ENCODE peak calls at places on chromosomes 12 and 14, in nine cellular contexts. Z, Q, P, J, B, G, C, X and Y are unnamed samples. For H3K9me3, the result is how much of the 10 kb centered on the place peaks cover.

GRCh38 chr14:22939684-22940083 is 10.5 kb upstream of the PRMT5 start:
- DNase-seq in Q (no peak), B (no peak), X (no peak), G (no peak), J (no peak), Z (no peak), P (no peak), C (no peak), Y (no peak)

GRCh38 chr12:95966287-95966870 is 23.2 kb downstream of the AMDHD1 start:
- DNase-seq in C (no peak), Q (no peak), P (no peak), J (no peak), Z (no peak), X (no peak), G (no peak), B (no peak), Y (no peak)

GRCh38 chr12:30630378-30631285 is 65.0 kb downstream of the IPO8 start:
- DNase-seq in Q (no peak), P (no peak), C (no peak), G (no peak), B (no peak), X (no peak), J (peak), Z (no peak), Y (no peak)

GRCh38 chr12:131912526-131913274 is 16.4 kb upstream of the PUS1 start:
- DNase-seq in X (no peak), B (no peak), G (peak), Q (peak), P (no peak), C (peak), Z (no peak), J (peak), Y (no peak)

GRCh38 chr14:81519200-81519998 is 14.3 kb downstream of the SEL1L start:
- DNase-seq in C (no peak), P (no peak), B (no peak), Q (no peak), J (peak), G (no peak), X (no peak), Z (no peak), Y (no peak)

GRCh38 chr12:59929091-59929490 is 333.3 kb downstream of the SLC16A7 start:
- DNase-seq in G (no peak), C (no peak), X (no peak), Q (no peak), J (no peak), B (no peak), P (no peak), Z (no peak), Y (no peak)

GRCh38 chr12:57629897-57630471 is 3.0 kb downstream of the B4GALNT1 start:
- DNase-seq in C (no peak), Z (no peak), X (no peak), J (no peak), G (no peak), B (no peak), P (no peak), Q (peak), Y (no peak)

GRCh38 chr14:99728981-99729451 is 44.9 kb downstream of the CYP46A1 start:
- DNase-seq in X (no peak), Q (peak), G (no peak), P (peak), J (no peak), C (peak), Z (no peak), B (peak), Y (no peak)

GRCh38 chr14:103118019-103118662 is 5.1 kb upstream of the TNFAIP2 start:
- DNase-seq in Q (peak), C (no peak), X (no peak), P (no peak), J (peak), G (no peak), B (peak), Z (no peak), Y (no peak)

GRCh38 chr14:106586098-106586704 is 1059.8 kb downstream of the TMEM121 start:
- DNase-seq in Q (no peak), J (no peak), X (peak), C (peak), B (peak), Z (peak), G (no peak), P (peak), Y (peak)

DNA sequence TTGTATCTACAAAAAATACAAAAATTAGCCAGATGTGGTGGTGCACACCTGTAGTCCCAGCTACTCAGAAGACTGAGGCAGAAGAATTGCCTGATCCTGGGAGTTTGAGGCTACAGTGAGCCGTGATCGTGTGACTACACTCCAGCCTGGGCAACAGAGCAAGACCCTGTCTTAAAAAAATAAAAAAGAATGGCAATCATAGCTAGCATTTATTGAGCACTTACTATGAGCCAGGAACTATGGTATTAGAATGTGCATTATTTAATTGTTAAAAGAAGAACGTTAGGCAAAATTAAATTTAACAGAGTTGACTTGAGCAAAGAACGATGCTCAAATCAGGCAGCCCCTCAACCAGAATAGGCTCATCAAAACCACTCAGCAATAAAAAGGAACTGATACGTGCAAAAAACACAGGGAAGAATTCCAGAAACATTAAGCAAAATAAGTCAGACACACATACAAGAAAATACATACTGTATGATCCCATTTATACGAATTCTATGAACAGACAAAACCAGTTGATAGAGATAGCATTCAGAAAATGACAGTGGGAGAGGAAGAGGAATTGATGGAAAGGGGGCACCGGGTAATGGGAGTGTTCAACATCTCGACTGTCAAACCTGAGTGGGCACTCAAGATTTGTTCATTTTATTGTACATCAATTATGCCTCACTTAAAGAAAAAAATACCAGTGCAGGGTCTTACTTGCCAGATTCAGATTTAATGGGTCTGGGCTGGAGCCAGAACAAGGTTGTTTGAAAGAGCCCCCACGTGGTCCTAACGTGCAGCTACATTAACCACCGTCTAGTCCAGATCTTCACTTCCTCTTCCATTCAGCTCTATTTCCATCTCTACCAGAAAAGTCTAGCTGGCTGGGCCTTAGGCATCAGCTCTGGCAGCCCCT is 8.0 kb downstream of the SCNN1A start:
- DNase-seq in Q (no peak), P (no peak), G (no peak), Z (no peak), C (no peak), J (peak), X (no peak), B (peak), Y (peak)
- TF ChIP-seq CTCF in Q (no peak), P (peak), G (peak), Z (no peak), C (no peak), J (peak), X (no peak), B (peak), Y (peak)

DNA sequence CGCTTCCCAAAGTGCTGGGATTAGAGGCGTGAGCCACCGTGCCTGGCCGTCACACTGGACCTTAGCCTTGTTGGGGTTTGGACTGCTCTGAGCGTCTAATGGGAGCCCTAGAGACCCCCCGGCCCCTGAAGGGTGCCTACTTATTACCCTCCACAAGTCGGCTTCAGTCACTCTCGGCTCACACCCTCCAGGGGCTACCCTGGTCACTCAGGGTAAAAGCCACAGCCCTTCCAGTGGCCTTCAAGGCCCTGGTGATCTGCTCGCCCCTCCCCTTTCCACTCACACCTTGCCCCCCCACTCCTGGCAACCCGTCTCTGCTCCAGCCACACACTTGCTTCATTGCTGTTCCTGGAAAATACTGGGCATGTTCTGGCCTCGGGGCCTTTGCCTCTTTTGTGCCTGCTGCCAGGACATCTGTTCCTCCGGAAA is 3.6 kb upstream of the MORN3 start:
- DNase-seq in X (no peak), B (no peak), G (peak), Q (peak), P (peak), J (no peak), C (peak), Z (no peak), Y (no peak)
- H3K27ac ChIP-seq in X (peak), B (peak), G (peak), Q (peak), P (peak), J (no peak), C (peak), Z (peak), Y (peak)

DNA sequence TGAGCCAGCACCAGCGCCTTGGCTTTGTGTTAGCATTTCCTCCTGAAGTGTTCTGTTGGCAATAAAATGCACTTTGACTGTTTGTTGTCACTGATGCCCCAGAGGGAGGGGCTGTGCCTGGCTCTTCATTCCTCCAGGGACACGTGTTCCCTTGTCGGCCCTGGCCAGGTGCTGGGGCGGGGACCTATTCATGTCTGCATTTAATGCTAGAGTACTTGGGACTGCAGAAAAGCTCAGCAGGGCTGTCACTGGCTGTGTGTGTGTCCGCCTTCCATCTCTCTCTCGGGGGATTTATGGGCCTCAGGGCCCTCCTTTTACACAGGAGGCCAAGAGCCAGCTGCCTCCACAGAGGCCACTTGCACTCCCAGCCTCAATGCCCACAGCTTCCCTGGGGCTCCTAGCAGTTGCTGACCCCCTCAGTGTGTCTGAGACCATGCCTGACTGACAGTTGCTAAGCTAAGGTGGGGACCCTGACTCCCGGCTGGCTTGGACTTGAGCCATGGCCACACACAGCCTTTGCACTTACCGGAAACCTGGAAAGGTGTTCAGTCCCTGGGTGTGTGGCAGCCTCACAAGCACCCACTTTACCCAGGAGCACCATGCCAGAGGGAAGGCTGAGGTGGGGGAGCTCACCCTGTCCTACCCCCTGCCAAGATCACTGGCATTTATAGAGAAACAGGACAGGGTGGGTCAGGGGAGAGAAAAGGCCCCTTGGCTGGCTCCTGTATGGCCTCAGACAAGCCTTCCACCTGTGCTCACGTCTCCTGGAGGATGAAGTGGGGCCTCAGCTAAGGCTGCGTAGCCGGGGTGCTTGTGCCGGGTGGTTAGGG is 27.8 kb downstream of the HIP1R start:
- DNase-seq in Z (no peak), B (peak), P (peak), G (peak), C (peak), J (no peak), Q (peak), X (no peak), Y (no peak)
- H3K9me3 ChIP-seq in Z (under half), B (under half), P (under half), G (under half), C (under half), J (under half), Q (under half), X (under half), Y (under half)

GRCh38 chr14:75566321-75566720 is 12.1 kb upstream of the FLVCR2 start:
- DNase-seq in Z (peak), B (no peak), P (no peak), X (peak), Q (no peak), C (no peak), G (peak), J (no peak), Y (peak)
- TF ChIP-seq CTCF in Z (no peak), B (no peak), P (no peak), X (no peak), Q (no peak), C (no peak), G (no peak), J (no peak), Y (no peak)

GRCh38 chr12:109519787-109520186 is 42.4 kb downstream of the UBE3B start:
- DNase-seq in Z (no peak), J (no peak), B (no peak), P (no peak), G (no peak), Q (peak), C (no peak), X (no peak), Y (no peak)

GRCh38 chr12:109523071-109523470 is 45.6 kb downstream of the UBE3B start:
- DNase-seq in B (no peak), J (no peak), Z (no peak), Q (no peak), P (no peak), C (no peak), G (no peak), X (no peak), Y (no peak)

GRCh38 chr12:109517619-109518018 is 40.2 kb downstream of the UBE3B start:
- DNase-seq in Z (no peak), G (no peak), C (no peak), X (no peak), B (no peak), P (peak), J (no peak), Q (no peak), Y (no peak)

GRCh38 chr12:109523504-109523903 is 46.1 kb downstream of the UBE3B start:
- DNase-seq in B (no peak), Z (no peak), J (no peak), C (no peak), P (peak), G (no peak), X (no peak), Q (no peak), Y (no peak)

DNA sequence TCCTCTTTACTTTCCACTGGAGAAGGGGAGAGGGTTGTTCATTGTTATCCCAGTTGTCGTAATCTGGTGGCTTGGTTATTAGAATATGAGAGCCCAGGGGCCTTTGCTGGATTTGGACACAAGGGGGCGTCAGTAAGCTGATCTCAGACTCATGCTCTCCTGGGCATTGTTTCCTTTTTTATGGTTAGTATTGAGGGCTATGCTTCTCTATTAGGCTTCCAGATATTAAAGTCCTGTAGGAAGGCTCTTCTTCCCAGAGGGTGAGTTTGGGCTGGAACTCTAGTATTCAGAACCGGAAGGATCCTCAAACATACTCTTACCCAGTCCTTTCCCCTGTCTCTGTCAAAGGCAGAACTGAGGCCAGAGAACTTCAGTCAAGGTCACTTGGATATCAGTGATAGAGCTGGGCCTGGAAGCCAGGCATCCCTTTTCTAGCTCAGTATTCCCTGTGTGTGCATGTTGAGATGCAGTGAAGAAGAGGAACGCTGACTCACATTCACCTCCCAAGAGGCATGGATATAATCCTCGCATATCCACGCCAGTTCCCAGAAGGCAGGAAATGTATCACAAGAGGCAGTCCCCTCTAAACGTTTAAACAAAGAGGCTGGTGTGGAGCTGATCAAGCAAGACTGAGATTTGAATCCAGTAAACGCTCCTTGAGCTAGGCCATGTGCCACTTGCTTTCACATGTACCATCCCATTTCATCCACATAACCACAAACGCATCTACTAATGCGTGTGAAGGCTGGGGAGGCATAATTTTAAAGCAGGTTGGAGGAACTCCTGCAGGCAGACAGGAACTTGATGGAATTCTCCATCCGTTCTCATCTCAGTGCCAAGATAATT is 41.6 kb downstream of the UBE3B start:
- DNase-seq in C (peak), P (peak), B (peak), G (peak), Z (peak), J (peak), Q (peak), X (peak), Y (peak)
- H3K27ac ChIP-seq in C (no peak), P (peak), B (peak), G (peak), Z (no peak), J (peak), Q (peak), X (no peak), Y (no peak)

GRCh38 chr12:34302131-34302885 is 280.0 kb downstream of the ALG10 start:
- DNase-seq in G (no peak), B (peak), C (peak), Z (no peak), X (no peak), J (no peak), Q (peak), P (no peak), Y (no peak)
- H3K9me3 ChIP-seq in G (under half), B (under half), C (under half), Z (under half), X (under half), J (under half), Q (under half), P (under half), Y (half or more)

GRCh38 chr14:65412189-65412846 is at the start of gene FUT8:
- DNase-seq in Q (peak), X (peak), P (peak), B (peak), G (peak), C (peak), Z (peak), J (peak), Y (peak)
- TF ChIP-seq CTCF in Q (peak), X (peak), P (peak), B (peak), G (peak), C (peak), Z (peak), J (peak), Y (peak)